ENCODE peak calls at places on chromosomes 4 and X, in four cellular contexts. H is OCI-LY7; F is uterus; V is CD8-positive, alpha-beta T cell. N is an unnamed sample.

GRCh38 chr4:169225058-169225751 is 45.6 kb downstream of the SH3RF1 start:
- DNase-seq in H (no peak), F (no peak), V (no peak), N (peak)

GRCh38 chrX:152177497-152178269 is 39.3 kb upstream of the MAGEA10 start:
- DNase-seq in H (no peak), F (no peak), V (no peak), N (no peak)

GRCh38 chr4:139014391-139015268 is 951 bp upstream of the NOCT start:
- DNase-seq in H (no peak), F (peak), V (no peak), N (peak)

GRCh38 chr4:182273191-182273935 is 30.2 kb downstream of the TENM3 start:
- DNase-seq in H (no peak), F (no peak), V (no peak), N (no peak)

GRCh38 chrX:123851010-123851409 is 8.8 kb upstream of the XIAP start:
- DNase-seq in H (no peak), F (no peak), V (no peak), N (no peak)

GRCh38 chrX:51894697-51895336 is 1.4 kb downstream of the MAGED1 start:
- DNase-seq in H (no peak), F (peak), V (no peak), N (peak)

GRCh38 chrX:65769564-65770292 is 102.3 kb downstream of the MSN start:
- DNase-seq in H (no peak), F (no peak), V (no peak), N (no peak)

GRCh38 chr4:89838005-89838404 is 1.0 kb upstream of the SNCA start:
- DNase-seq in H (no peak), F (no peak), V (no peak), N (no peak)

GRCh38 chrX:12488220-12488619 is 303.0 kb upstream of the PRPS2 start:
- DNase-seq in H (no peak), F (no peak), V (no peak), N (no peak)

GRCh38 chr4:81519856-81520255 is 48.1 kb upstream of the RASGEF1B start:
- DNase-seq in H (no peak), F (no peak), V (no peak), N (no peak)

GRCh38 chr4:113436360-113436759 is 325.2 kb downstream of the CAMK2D start:
- DNase-seq in H (peak), F (peak), V (no peak), N (no peak)

GRCh38 chr4:40856836-40857362 is 107.1 kb downstream of the NSUN7 start:
- DNase-seq in H (peak), F (peak), V (peak), N (no peak)

GRCh38 chr4:110633358-110634319 is 10.8 kb upstream of the PITX2 start:
- DNase-seq in H (no peak), F (no peak), V (no peak), N (no peak)

GRCh38 chr4:158826882-158827281 is 58.1 kb downstream of the FNIP2 start:
- DNase-seq in H (no peak), F (no peak), V (no peak), N (no peak)

GRCh38 chrX:49754238-49754857 is 58.6 kb upstream of the PAGE1 start:
- DNase-seq in H (peak), F (peak), V (peak), N (peak)

GRCh38 chr4:99205104-99205979 is 13.7 kb downstream of the ADH6 start:
- DNase-seq in H (no peak), F (peak), V (no peak), N (no peak)

GRCh38 chrX:10296581-10296980 is 139.8 kb downstream of the CLCN4 start:
- DNase-seq in H (no peak), F (no peak), V (no peak), N (peak)

GRCh38 chr4:38015886-38016515 is 55.8 kb downstream of the PTTG2 start:
- DNase-seq in H (no peak), F (no peak), V (no peak), N (no peak)

GRCh38 chrX:131595120-131595519 is 51.2 kb downstream of the OR13H1 start:
- DNase-seq in H (no peak), F (no peak), V (no peak), N (no peak)

GRCh38 chr4:77155631-77156345 is 1.2 kb upstream of the CCNG2 start:
- DNase-seq in H (peak), F (no peak), V (no peak), N (no peak)

GRCh38 chrX:10047631-10048030 is 80.5 kb downstream of the CLDN34 start:
- DNase-seq in H (no peak), F (no peak), V (no peak), N (no peak)

GRCh38 chr4:69881173-69881773 is 21.3 kb upstream of the SULT1E1 start:
- DNase-seq in H (peak), F (no peak), V (no peak), N (no peak)

DNA sequence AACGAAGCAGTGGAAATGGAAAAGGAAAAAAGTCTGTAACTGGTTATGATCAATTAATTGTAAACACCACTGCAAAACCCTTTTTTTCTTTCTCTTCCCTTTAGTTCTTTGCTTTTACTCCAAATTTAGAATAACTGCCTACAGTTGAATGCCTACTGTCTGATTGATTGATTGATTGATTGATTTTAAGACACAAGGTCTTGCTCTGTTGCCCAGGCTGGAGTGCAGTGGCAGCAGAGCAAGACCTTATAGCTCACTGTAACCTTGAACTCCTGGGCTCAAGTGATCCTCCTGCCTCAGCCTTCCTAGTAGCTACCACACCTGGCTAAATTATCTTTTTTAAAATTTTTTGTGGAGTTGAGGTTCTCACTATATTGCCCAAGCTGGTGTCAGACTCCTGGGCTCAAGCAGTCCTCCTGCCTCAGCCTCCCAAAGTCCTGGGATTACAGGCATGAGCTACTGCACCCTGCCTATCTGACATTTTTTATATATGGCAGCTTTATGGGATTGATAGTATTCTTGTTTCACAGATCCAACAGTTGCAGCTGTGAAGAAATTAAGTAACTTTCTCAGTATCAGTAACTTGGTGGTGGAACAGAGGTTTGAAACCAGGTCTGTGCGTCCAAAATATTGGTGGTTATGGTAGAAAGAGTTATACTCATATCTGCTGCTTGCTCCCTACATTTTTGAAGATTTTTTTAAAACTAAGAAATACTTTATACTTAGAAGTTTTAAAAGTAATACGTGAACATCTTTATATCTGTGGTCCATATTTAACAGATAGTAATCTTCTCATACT is 12.4 kb downstream of the UBE2K start:
- DNase-seq in H (no peak), F (no peak), V (no peak), N (no peak)
- H3K27ac ChIP-seq in H (no peak), F (no peak), V (no peak), N (no peak)

GRCh38 chrX:110171442-110171841 is 146.4 kb downstream of the AMMECR1 start:
- DNase-seq in H (no peak), F (no peak), V (no peak), N (no peak)

GRCh38 chrX:110170029-110170428 is 147.9 kb downstream of the AMMECR1 start:
- DNase-seq in H (no peak), F (no peak), V (no peak), N (no peak)

GRCh38 chrX:110172215-110172614 is 145.7 kb downstream of the AMMECR1 start:
- DNase-seq in H (peak), F (no peak), V (no peak), N (no peak)

GRCh38 chrX:110175146-110175545 is 142.7 kb downstream of the AMMECR1 start:
- DNase-seq in H (no peak), F (no peak), V (no peak), N (no peak)

DNA sequence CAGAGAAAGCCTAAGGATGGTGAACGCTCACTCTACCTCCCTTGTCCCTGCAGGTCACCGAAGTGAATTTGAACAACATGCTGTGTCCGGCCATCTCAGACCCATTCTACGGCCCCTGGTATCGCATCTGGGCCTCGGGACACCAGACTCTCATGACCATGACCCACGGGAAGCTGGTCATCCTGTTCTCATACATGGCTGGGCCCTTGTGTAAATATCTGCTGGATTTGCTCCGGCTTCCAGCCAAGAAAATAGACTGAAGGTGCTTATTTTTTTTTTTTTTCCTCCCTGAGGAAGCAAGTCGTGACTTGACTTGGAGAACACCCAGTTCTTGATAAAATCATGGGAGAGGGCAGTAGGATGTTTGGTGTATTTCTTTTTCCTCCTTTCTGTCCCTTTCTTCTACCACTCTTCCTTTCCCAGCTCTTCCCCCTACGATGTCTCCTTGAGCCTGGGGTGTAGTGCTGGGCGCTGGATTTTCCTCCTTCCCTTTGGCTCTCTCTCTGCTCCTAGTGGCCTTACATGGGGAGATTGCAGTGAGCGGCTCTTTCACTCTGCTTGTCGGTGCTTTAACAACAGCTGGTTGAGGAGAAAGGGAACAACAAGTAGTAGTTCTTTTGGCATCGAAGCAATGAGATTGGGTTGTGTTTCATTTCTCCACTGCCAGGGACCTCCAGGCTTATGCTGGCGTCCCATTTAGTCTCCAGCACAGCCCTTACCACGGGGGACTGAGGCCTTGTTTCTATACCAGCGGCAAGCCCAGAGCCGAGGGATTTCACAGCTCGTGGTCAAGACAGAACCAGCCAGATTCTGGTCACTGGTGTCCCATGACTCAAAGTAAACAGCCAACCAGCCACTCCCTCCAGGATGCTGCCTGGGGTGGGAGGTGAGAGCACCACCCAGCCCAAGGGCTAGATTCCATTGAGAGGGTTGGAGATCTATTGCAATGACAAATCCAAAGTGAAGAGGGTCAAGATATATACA is 144.4 kb downstream of the AMMECR1 start:
- DNase-seq in H (no peak), F (no peak), V (no peak), N (no peak)
- H3K27ac ChIP-seq in H (no peak), F (no peak), V (no peak), N (no peak)

GRCh38 chrX:107701493-107702121 is 73.3 kb downstream of the PRPS1 start:
- DNase-seq in H (peak), F (peak), V (no peak), N (no peak)

GRCh38 chrX:107704181-107704580 is 71.4 kb downstream of the TSC22D3 start:
- DNase-seq in H (no peak), F (no peak), V (no peak), N (no peak)

GRCh38 chrX:107706309-107706708 is 69.3 kb downstream of the TSC22D3 start:
- DNase-seq in H (no peak), F (no peak), V (no peak), N (no peak)

GRCh38 chrX:107707866-107708265 is 67.7 kb downstream of the TSC22D3 start:
- DNase-seq in H (no peak), F (peak), V (no peak), N (no peak)

DNA sequence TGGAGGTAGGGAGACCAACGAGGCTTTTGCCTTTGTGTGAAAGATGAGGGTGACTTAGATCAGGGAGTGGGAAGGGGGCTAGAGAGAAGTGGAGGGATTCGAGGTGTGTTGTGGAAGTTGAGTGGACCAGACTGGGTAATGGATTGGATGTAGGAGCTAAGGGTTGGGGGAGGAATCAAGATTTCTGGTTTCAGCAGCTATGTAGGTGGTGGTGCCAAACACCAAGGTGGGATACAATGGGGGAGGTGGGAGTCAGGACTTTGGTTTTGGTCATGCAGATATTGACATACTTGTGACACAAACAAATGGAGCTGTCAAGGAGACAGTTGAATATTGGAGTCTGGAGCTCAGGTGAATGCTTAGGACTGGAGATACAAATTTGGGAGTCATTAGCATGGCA is 71.0 kb downstream of the TSC22D3 start:
- DNase-seq in H (no peak), F (no peak), V (no peak), N (no peak)
- H3K27ac ChIP-seq in H (no peak), F (no peak), V (no peak), N (no peak)

GRCh38 chrX:41621236-41621651 is 67.5 kb upstream of the GPR34 start:
- DNase-seq in H (no peak), F (no peak), V (no peak), N (no peak)
- H3K27ac ChIP-seq in H (no peak), F (no peak), V (no peak), N (no peak)

DNA sequence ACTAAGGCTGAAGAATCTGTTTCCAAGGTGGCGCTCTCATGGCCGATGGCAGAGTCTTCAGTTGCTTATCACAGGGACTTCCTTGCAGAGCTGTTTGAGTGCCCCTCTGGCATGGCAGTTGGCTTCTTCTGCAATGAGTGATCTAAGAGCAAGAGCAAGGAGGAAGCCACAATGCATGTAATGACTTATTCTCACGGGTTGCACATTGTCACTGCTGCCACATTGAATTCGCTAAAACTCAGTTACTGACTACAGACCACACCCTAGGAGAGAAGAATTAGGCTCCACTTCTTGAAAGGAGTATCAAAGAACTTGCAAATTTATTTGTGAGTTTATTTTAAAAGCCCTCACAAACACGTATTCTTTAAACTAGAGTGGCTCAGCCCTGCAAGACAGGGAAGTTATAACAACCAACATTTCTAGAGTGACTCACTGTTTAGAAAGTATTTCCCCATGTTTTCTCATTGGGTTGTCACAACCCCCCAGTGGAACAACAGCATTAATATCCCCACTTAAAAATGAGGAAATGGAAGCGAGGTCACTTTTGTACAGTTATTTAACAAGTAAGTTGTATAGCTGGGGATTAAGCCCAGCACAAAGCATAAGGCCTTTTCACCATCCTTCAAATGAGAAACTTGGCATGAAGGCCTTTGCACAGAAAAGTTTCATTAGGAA is 32.4 kb upstream of the RBPJ start:
- DNase-seq in H (no peak), F (no peak), V (no peak), N (peak)
- H3K27ac ChIP-seq in H (no peak), F (no peak), V (no peak), N (peak)

DNA sequence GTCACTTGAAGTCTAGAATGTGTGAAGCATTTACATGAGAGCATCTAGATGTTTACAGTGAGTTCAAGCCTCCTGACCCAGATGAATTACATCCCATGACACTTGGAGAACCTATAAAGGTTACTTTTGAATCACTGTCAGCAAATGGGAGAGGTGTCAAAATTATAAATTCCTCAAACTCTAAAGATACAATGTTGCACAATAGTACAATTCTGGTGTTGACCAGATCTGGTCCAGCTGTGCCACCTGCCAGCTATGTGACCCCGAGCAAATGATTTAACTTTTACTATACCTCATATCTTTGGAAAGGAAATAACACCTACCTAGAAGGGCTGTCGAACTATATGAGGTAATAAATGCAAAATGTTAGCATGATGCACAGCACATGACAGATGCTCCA is 69.8 kb downstream of the JADE1 start:
- DNase-seq in H (no peak), F (no peak), V (no peak), N (no peak)
- H3K27ac ChIP-seq in H (no peak), F (no peak), V (no peak), N (no peak)

GRCh38 chr4:6751611-6752485 is 30.7 kb upstream of the KIAA0232 start:
- DNase-seq in H (no peak), F (no peak), V (no peak), N (peak)

GRCh38 chr4:6752486-6752829 is 30.1 kb upstream of the KIAA0232 start:
- DNase-seq in H (no peak), F (no peak), V (no peak), N (no peak)

GRCh38 chr4:6749340-6750171 is 33.0 kb upstream of the KIAA0232 start:
- DNase-seq in H (no peak), F (peak), V (no peak), N (peak)

GRCh38 chr4:6748286-6748685 is 32.3 kb downstream of the BLOC1S4 start:
- DNase-seq in H (no peak), F (no peak), V (no peak), N (no peak)

DNA sequence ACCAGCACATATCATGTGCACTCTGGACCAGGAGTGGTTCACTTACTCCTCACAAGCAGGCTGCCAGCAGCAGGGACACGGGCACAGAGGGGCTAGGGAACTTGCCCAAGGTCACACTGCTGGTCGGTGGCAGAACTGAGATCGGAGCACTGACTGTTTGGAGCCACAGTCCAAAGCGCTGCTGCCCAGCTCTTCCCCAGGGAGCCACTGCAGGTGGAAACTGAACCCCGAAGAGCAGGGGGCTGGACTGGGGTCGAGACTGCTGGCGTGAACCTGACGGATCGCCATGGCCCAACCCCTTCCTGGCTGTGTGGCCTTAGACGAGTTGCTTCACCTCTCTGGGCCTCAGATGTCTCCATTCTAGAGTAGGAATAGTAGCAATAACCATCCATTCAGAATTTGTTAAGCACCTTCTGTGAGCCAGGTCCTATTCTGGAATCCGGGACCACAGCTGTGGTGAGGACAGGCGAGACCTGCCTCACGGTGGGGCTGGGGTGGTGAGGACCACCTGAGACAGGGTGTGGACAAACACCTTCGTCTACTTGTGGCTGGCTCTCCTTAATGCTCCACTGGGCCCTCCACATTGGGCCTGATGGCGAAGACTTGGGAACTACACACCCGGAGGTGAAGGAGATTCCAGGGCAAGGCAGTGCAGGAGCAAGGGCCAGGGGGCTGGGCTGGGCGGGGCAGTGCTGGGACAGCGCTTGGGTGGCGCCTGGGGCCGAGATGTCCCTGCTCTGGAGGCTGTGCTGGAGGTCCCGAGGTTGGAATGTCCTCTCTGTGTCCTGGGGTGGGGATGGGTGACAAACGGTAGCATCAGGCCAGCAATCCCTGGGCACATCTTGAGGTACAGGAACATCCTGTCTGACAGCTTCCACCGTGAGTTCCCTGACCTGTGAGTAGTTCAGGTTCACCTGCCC is 32.0 kb upstream of the KIAA0232 start:
- DNase-seq in H (no peak), F (no peak), V (no peak), N (no peak)
- H3K27ac ChIP-seq in H (no peak), F (no peak), V (no peak), N (peak)

GRCh38 chrX:40145001-40145631 is 47.4 kb upstream of the BCOR start:
- DNase-seq in H (no peak), F (no peak), V (no peak), N (no peak)
- H3K27ac ChIP-seq in H (no peak), F (peak), V (no peak), N (no peak)

N was measured in SJSA1.